ENCODE peak calls at places on chromosomes 1 and 21, in ten cellular contexts. P is tibial nerve; G is endodermal cell; T is neuronal stem cell; Y is pancreas; E is transverse colon; A is small intestine; I is heart right ventricle; O is testis; W is CD8-positive, alpha-beta T cell. S is an unnamed sample. For H3K27me3, the result is how much of the 10 kb centered on the place peaks cover.

GRCh38 chr1:159430985-159431384 is 1.0 kb upstream of the OR10J4 start:
- DNase-seq in P (no peak), G (no peak), T (no peak), Y (no peak), E (no peak), A (no peak), I (no peak), O (no peak), W (no peak), S (no peak)

GRCh38 chr1:184032306-184033135 is 5.0 kb downstream of the COLGALT2 start:
- DNase-seq in P (no peak), G (no peak), T (no peak), Y (no peak), E (no peak), A (no peak), I (no peak), O (no peak), W (no peak), S (no peak)

GRCh38 chr21:18950045-18950740 is 546.6 kb upstream of the TMPRSS15 start:
- DNase-seq in P (no peak), G (no peak), T (no peak), Y (no peak), E (no peak), A (no peak), I (no peak), O (peak), W (no peak), S (no peak)

GRCh38 chr1:117237701-117238413 is 27.1 kb upstream of the VTCN1 start:
- DNase-seq in P (no peak), G (no peak), T (no peak), Y (no peak), E (no peak), A (no peak), I (no peak), O (peak), W (no peak), S (no peak)

GRCh38 chr1:42765271-42765670 is 1.6 kb downstream of the P3H1 start:
- DNase-seq in P (no peak), G (no peak), T (no peak), Y (no peak), E (no peak), A (no peak), I (no peak), O (no peak), W (no peak), S (no peak)

GRCh38 chr1:29324202-29324601 is 87.9 kb downstream of the PTPRU start:
- DNase-seq in P (no peak), G (no peak), T (no peak), Y (no peak), E (no peak), A (no peak), I (no peak), O (no peak), W (no peak), S (no peak)

GRCh38 chr1:185559684-185560310 is 174.4 kb upstream of the HMCN1 start:
- DNase-seq in P (no peak), G (peak), T (peak), Y (peak), E (peak), A (peak), I (peak), O (peak), W (peak), S (peak)

GRCh38 chr1:167601442-167602380 is 28.3 kb upstream of the RCSD1 start:
- DNase-seq in P (peak), G (no peak), T (no peak), Y (no peak), E (peak), A (peak), I (peak), O (peak), W (peak), S (peak)

GRCh38 chr1:2074944-2075740 is 24.9 kb downstream of the PRKCZ start:
- DNase-seq in P (no peak), G (no peak), T (no peak), Y (no peak), E (no peak), A (no peak), I (no peak), O (no peak), W (no peak), S (no peak)

GRCh38 chr1:11535761-11536572 is 57.0 kb downstream of the DISP3 start:
- DNase-seq in P (no peak), G (no peak), T (no peak), Y (no peak), E (no peak), A (no peak), I (no peak), O (no peak), W (no peak), S (no peak)

GRCh38 chr1:222790115-222790514 is 24.7 kb upstream of the DISP1 start:
- DNase-seq in P (no peak), G (no peak), T (no peak), Y (no peak), E (no peak), A (no peak), I (no peak), O (no peak), W (no peak), S (no peak)

GRCh38 chr1:155527672-155528071 is 34.9 kb downstream of the ASH1L start:
- DNase-seq in P (no peak), G (peak), T (no peak), Y (no peak), E (no peak), A (no peak), I (no peak), O (no peak), W (no peak), S (no peak)

GRCh38 chr21:28516996-28517592 is 475.6 kb downstream of the LTN1 start:
- DNase-seq in P (peak), G (peak), T (peak), Y (peak), E (peak), A (peak), I (peak), O (peak), W (peak), S (peak)

GRCh38 chr1:205598841-205599666 is 32.8 kb downstream of the ELK4 start:
- DNase-seq in P (no peak), G (no peak), T (no peak), Y (no peak), E (peak), A (no peak), I (peak), O (peak), W (peak), S (peak)

GRCh38 chr1:229508823-229509337 is 739 bp upstream of the NUP133 start:
- DNase-seq in P (no peak), G (peak), T (no peak), Y (no peak), E (no peak), A (no peak), I (no peak), O (no peak), W (no peak), S (no peak)

GRCh38 chr1:208231929-208232360 is 12.2 kb downstream of the PLXNA2 start:
- DNase-seq in P (no peak), G (peak), T (no peak), Y (peak), E (no peak), A (no peak), I (no peak), O (no peak), W (no peak), S (no peak)

GRCh38 chr1:226988337-226988672 is 48.2 kb downstream of the COQ8A start:
- DNase-seq in P (no peak), G (no peak), T (no peak), Y (peak), E (peak), A (peak), I (no peak), O (peak), W (no peak), S (no peak)

GRCh38 chr1:8025671-8026144 is 401 bp downstream of the ERRFI1 start:
- DNase-seq in P (no peak), G (peak), T (no peak), Y (no peak), E (no peak), A (no peak), I (no peak), O (no peak), W (no peak), S (no peak)

GRCh38 chr1:24725209-24725651 is 20.0 kb upstream of the CLIC4 start:
- DNase-seq in P (no peak), G (peak), T (no peak), Y (no peak), E (no peak), A (no peak), I (no peak), O (no peak), W (no peak), S (no peak)

GRCh38 chr1:113276507-113276906 is 113.8 kb upstream of the MAGI3 start:
- DNase-seq in P (no peak), G (no peak), T (no peak), Y (no peak), E (no peak), A (no peak), I (no peak), O (no peak), W (no peak), S (no peak)

GRCh38 chr1:89652373-89652772 is 19.5 kb downstream of the LRRC8C start:
- DNase-seq in P (no peak), G (no peak), T (no peak), Y (no peak), E (no peak), A (no peak), I (no peak), O (no peak), W (no peak), S (no peak)

GRCh38 chr21:38965241-38965640 is 159.5 kb downstream of the ETS2 start:
- DNase-seq in P (no peak), G (no peak), T (no peak), Y (no peak), E (no peak), A (no peak), I (no peak), O (no peak), W (no peak), S (no peak)

GRCh38 chr21:35015435-35016024 is 33.6 kb downstream of the RUNX1 start:
- DNase-seq in P (no peak), G (peak), T (no peak), Y (no peak), E (no peak), A (peak), I (no peak), O (no peak), W (no peak), S (no peak)

GRCh38 chr21:41965045-41965444 is 11.2 kb upstream of the C2CD2 start:
- DNase-seq in P (no peak), G (peak), T (no peak), Y (no peak), E (no peak), A (no peak), I (no peak), O (no peak), W (peak), S (no peak)

GRCh38 chr21:44423941-44424607 is 31.2 kb upstream of the LRRC3 start:
- DNase-seq in P (peak), G (peak), T (no peak), Y (no peak), E (no peak), A (no peak), I (no peak), O (no peak), W (no peak), S (peak)

GRCh38 chr21:44421901-44422840 is 33.1 kb upstream of the LRRC3 start:
- DNase-seq in P (no peak), G (peak), T (no peak), Y (no peak), E (peak), A (no peak), I (no peak), O (no peak), W (no peak), S (peak)

GRCh38 chr21:44424608-44425306 is 30.6 kb upstream of the LRRC3 start:
- DNase-seq in P (peak), G (no peak), T (no peak), Y (no peak), E (no peak), A (no peak), I (no peak), O (no peak), W (no peak), S (peak)

GRCh38 chr21:44425307-44425894 is 29.9 kb upstream of the LRRC3 start:
- DNase-seq in P (peak), G (peak), T (no peak), Y (no peak), E (no peak), A (no peak), I (no peak), O (no peak), W (no peak), S (peak)

DNA sequence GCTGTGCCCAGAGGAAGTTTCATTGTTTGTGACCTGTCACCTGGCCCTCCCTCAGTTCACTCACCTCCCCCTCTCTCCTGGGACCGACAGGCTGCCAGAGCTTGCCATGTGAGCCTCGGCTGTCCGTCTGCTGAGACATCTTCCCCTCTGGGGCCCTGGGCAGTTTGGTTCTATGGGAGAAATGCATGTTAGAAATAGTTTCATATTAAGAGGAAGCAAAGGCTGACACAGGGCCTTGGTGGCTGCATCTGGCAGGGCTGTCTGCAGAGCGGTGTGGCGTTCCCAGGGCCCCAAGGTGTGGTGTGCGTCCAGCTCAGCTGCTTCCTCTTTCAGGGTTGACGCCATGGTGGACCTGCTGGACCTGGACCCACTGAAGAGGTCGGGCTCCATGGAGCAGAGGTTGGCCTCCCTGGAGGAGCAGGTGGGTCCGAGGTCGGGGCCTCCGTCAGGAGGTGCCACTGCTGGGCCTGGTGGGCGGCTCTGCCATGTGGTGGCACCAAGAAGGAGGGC is 31.9 kb upstream of the LRRC3 start:
- DNase-seq in P (no peak), G (peak), T (no peak), Y (no peak), E (no peak), A (no peak), I (no peak), O (no peak), W (no peak), S (peak)
- H3K27me3 ChIP-seq in P (under half), G (under half), T (under half), Y (under half), E (under half), A (under half), I (under half), O (under half), W (under half), S (under half)

GRCh38 chr21:44758141-44758561 is 43.5 kb downstream of the UBE2G2 start:
- DNase-seq in P (no peak), G (no peak), T (no peak), Y (no peak), E (no peak), A (no peak), I (no peak), O (no peak), W (no peak), S (no peak)
- H3K27ac ChIP-seq in P (no peak), G (no peak), T (no peak), Y (no peak), E (no peak), A (no peak), I (no peak), O (no peak), W (no peak), S (no peak)

DNA sequence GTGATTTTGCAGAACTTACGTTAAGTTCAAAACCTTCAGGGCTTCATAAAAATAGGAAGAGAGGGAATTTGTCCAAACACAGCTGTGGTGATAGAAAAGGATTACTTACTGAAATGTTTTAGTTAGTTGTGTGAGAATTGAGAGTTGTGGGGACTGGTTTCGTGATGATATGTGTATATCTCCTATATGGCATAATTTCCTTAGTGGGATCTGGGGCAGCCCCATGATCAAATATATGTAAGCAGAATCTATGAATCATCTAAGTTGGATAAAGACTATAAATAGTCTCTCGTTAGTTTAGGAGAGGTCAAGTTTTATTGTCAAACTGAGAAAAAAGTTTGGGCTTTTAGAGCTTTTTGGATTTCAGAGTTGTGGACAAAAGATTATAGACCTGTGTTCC is 14.9 kb downstream of the MTR start:
- DNase-seq in P (no peak), G (no peak), T (no peak), Y (no peak), E (no peak), A (no peak), I (no peak), O (no peak), W (no peak), S (no peak)
- H3K4me3 ChIP-seq in P (no peak), G (no peak), T (no peak), Y (no peak), E (no peak), A (no peak), I (no peak), O (no peak), W (no peak), S (no peak)

GRCh38 chr1:154502066-154502741 is at the start of the genes SHE and TDRD10:
- DNase-seq in P (no peak), G (peak), T (no peak), Y (no peak), E (peak), A (no peak), I (peak), O (peak), W (peak), S (peak)

GRCh38 chr1:154502742-154503111 is 515 bp upstream of the SHE start:
- DNase-seq in P (no peak), G (peak), T (no peak), Y (no peak), E (no peak), A (no peak), I (no peak), O (peak), W (no peak), S (peak)

GRCh38 chr1:154501423-154502065 is 475 bp upstream of the TDRD10 start:
- DNase-seq in P (peak), G (peak), T (no peak), Y (no peak), E (peak), A (no peak), I (peak), O (peak), W (peak), S (peak)

GRCh38 chr1:154500533-154500932 is 1.5 kb upstream of the TDRD10 start:
- DNase-seq in P (no peak), G (no peak), T (no peak), Y (no peak), E (no peak), A (no peak), I (no peak), O (no peak), W (no peak), S (no peak)

DNA sequence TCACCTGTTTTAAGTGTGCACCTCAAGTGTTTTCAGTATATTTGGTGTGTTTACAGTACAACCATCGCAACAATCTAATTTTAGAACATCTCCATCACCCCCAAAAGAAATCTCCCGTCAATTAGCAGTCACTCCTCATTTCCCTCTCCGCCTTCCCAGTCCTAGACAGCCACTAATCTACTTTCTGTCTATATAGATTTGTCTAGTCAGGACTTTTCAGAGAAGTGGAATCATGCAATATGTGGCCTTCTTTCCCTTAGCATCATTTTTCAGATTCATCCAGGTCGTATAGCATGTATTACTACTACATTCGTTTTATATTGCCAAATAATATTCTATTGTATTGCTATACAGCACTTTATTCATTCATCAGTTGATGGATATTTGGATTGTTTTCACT is 1.7 kb upstream of the SHE start:
- DNase-seq in P (no peak), G (no peak), T (no peak), Y (no peak), E (no peak), A (no peak), I (no peak), O (no peak), W (no peak), S (no peak)
- H3K27me3 ChIP-seq in P (half or more), G (half or more), T (half or more), Y (under half), E (half or more), A (under half), I (under half), O (under half), W (under half), S (under half)